ENCODE peak calls at places on chromosomes 7 and 10, in four cellular contexts. F, Z, X and V are unnamed samples.

GRCh38 chr10:105973252-105973877 is 1191.1 kb downstream of the SORCS1 start:
- DNase-seq in X (peak), Z (no peak), F (no peak), V (no peak)

GRCh38 chr7:92790987-92791386 is 45.4 kb downstream of the CDK6 start:
- DNase-seq in F (no peak), X (peak), Z (no peak), V (peak)

GRCh38 chr10:13526952-13527863 is 1.6 kb downstream of the BEND7 start:
- DNase-seq in Z (no peak), X (peak), F (peak), V (peak)

GRCh38 chr7:117279203-117279602 is 43.7 kb downstream of the WNT2 start:
- DNase-seq in Z (no peak), F (no peak), X (no peak), V (no peak)

GRCh38 chr7:115654384-115655181 is 376.0 kb downstream of the TFEC start:
- DNase-seq in Z (no peak), X (no peak), F (no peak), V (no peak)

GRCh38 chr7:3995187-3995586 is 686.9 kb upstream of the FOXK1 start:
- DNase-seq in F (no peak), X (no peak), Z (peak), V (no peak)

GRCh38 chr7:33726582-33726981 is 178.8 kb upstream of the BMPER start:
- DNase-seq in F (no peak), Z (no peak), X (peak), V (peak)

GRCh38 chr10:100656479-100656878 is 88.9 kb upstream of the PAX2 start:
- DNase-seq in X (peak), Z (no peak), F (no peak), V (peak)

GRCh38 chr10:114577133-114577532 is 80.9 kb downstream of the ABLIM1 start:
- DNase-seq in Z (no peak), F (no peak), X (peak), V (peak)

GRCh38 chr7:73638921-73639320 is 14.6 kb upstream of the MLXIPL start:
- DNase-seq in F (no peak), X (no peak), Z (no peak), V (no peak)

GRCh38 chr10:50470798-50471582 is 152.8 kb downstream of the SGMS1 start:
- DNase-seq in Z (no peak), X (no peak), F (no peak), V (peak)

GRCh38 chr7:115087437-115087836 is 165.5 kb downstream of the MDFIC start:
- DNase-seq in X (peak), F (peak), Z (no peak), V (peak)

GRCh38 chr7:37489703-37490102 is 41.0 kb upstream of the ELMO1 start:
- DNase-seq in F (no peak), X (no peak), Z (no peak), V (no peak)

GRCh38 chr7:157674715-157675426 is 338.1 kb downstream of the DNAJB6 start:
- DNase-seq in Z (peak), F (no peak), X (no peak), V (no peak)

GRCh38 chr7:3399858-3400257 is 98.8 kb downstream of the SDK1 start:
- DNase-seq in F (peak), X (peak), Z (peak), V (peak)

GRCh38 chr10:121268363-121268762 is 329.9 kb downstream of the FGFR2 start:
- DNase-seq in Z (no peak), F (no peak), X (no peak), V (no peak)

GRCh38 chr10:109933984-109934565 is 10.8 kb upstream of the XPNPEP1 start:
- DNase-seq in X (no peak), F (no peak), Z (no peak), V (no peak)

GRCh38 chr10:65176994-65177393 is 1655.8 kb downstream of the REEP3 start:
- DNase-seq in X (no peak), Z (no peak), F (no peak), V (no peak)
- H3K4me3 ChIP-seq in X (no peak), Z (no peak), F (no peak), V (no peak)

DNA sequence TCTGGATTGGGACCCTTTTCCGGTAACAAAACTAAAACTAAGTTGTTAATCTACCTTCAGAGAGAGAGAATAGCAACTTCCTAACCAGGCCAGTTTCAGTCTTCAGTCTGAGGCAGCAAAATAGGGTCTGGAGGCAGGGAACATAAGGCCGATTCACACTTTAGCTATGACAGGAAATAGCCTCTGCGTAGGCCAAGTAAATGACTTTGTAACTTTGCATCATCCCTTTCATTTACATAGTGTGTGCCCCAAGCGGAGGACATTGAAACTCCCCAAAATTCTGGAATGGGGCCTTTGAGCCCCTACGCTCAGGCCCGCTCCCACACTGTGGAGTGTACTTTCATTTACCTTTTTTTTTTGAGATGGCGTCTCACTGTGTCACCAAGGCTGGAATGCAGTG is 1.7 kb upstream of the UPP1 start:
- DNase-seq in Z (no peak), F (no peak), X (peak), V (peak)
- H3K4me3 ChIP-seq in Z (no peak), F (no peak), X (no peak), V (no peak)

GRCh38 chr10:22042557-22043326 is 39.2 kb upstream of the DNAJC1 start:
- DNase-seq in F (peak), X (peak), Z (no peak), V (peak)
- H3K4me3 ChIP-seq in F (peak), X (no peak), Z (no peak), V (no peak)

GRCh38 chr10:89392974-89393373 is 551 bp downstream of the IFIT1 start:
- DNase-seq in Z (no peak), F (no peak), X (peak), V (peak)
- H3K4me3 ChIP-seq in Z (no peak), F (peak), X (peak), V (no peak)

GRCh38 chr7:6448943-6449543 is 1.3 kb upstream of the DAGLB start:
- DNase-seq in F (no peak), Z (no peak), X (no peak), V (no peak)
- H3K4me3 ChIP-seq in F (peak), Z (no peak), X (no peak), V (no peak)

GRCh38 chr7:19107392-19108147 is 9.9 kb downstream of the TWIST1 start:
- DNase-seq in Z (no peak), X (peak), F (no peak), V (peak)

GRCh38 chr7:19110026-19110777 is 7.2 kb downstream of the TWIST1 start:
- DNase-seq in Z (no peak), X (no peak), F (no peak), V (no peak)

GRCh38 chr7:19107142-19107391 is 10.4 kb downstream of the TWIST1 start:
- DNase-seq in X (no peak), F (no peak), Z (no peak), V (no peak)

GRCh38 chr7:19110778-19111175 is 6.7 kb downstream of the TWIST1 start:
- DNase-seq in Z (no peak), X (no peak), F (no peak), V (no peak)

GRCh38 chr7:19108985-19109946 is 8.2 kb downstream of the TWIST1 start:
- DNase-seq in Z (no peak), X (no peak), F (no peak), V (no peak)
- H3K4me3 ChIP-seq in Z (no peak), X (no peak), F (no peak), V (no peak)